ENCODE peak calls at places on chromosomes 7 and 10, in ten cellular contexts. Q is effector memory CD4-positive, alpha-beta T cell; V is A549; W is spleen; X is AG04450; M is left ventricle myocardium inferior; T is cardiac muscle cell; B is lower lobe of right lung; F is fibroblast of lung; A is dorsolateral prefrontal cortex. S is an unnamed sample.

GRCh38 chr10:93710333-93710909 is 8.0 kb upstream of the FRA10AC1 start:
- DNase-seq in W (no peak), V (no peak), Q (no peak), A (no peak), T (no peak), F (no peak), B (no peak), M (no peak), X (no peak), S (no peak)

GRCh38 chr10:61898435-61898778 is 3.1 kb upstream of the ARID5B start:
- DNase-seq in A (no peak), Q (no peak), F (no peak), B (no peak), X (no peak), W (no peak), V (no peak), T (no peak), M (no peak), S (no peak)

GRCh38 chr10:14904316-14904732 is 25.7 kb downstream of the SUV39H2 start:
- DNase-seq in W (no peak), F (peak; percentile 25), X (no peak), A (no peak), B (no peak), T (peak; percentile 30), M (no peak), Q (no peak), V (peak; percentile 29), S (no peak)

GRCh38 chr7:86950360-86950759 is 109.1 kb downstream of the ELAPOR2 start:
- DNase-seq in X (no peak), T (no peak), A (peak; percentile 50), Q (no peak), W (peak; percentile 80), B (peak; percentile 34), F (no peak), M (no peak), V (no peak), S (no peak)

GRCh38 chr7:1809070-1809469 is 139.0 kb downstream of the ELFN1 start:
- DNase-seq in Q (no peak), V (no peak), A (no peak), M (no peak), F (no peak), X (no peak), W (peak; percentile 53), B (no peak), T (no peak), S (no peak)

GRCh38 chr7:14197280-14197679 is 207.8 kb upstream of the ETV1 start:
- DNase-seq in T (peak; percentile 50), F (peak; percentile 34), V (no peak), M (no peak), Q (no peak), X (no peak), W (no peak), B (no peak), A (no peak), S (no peak)

GRCh38 chr7:23477170-23477525 is 6.9 kb upstream of the IGF2BP3 start:
- DNase-seq in X (no peak), W (no peak), V (no peak), F (no peak), M (no peak), B (no peak), Q (no peak), T (no peak), A (no peak), S (no peak)

GRCh38 chr7:157090485-157091165 is 48.1 kb upstream of the UBE3C start:
- DNase-seq in M (no peak), T (no peak), V (no peak), F (no peak), W (peak; percentile 51), B (no peak), Q (no peak), X (no peak), A (no peak), S (no peak)

GRCh38 chr7:115410972-115411686 is 489.2 kb downstream of the MDFIC start:
- DNase-seq in B (no peak), A (no peak), V (no peak), F (no peak), X (no peak), M (no peak), T (no peak), W (no peak), Q (no peak), S (no peak)

DNA sequence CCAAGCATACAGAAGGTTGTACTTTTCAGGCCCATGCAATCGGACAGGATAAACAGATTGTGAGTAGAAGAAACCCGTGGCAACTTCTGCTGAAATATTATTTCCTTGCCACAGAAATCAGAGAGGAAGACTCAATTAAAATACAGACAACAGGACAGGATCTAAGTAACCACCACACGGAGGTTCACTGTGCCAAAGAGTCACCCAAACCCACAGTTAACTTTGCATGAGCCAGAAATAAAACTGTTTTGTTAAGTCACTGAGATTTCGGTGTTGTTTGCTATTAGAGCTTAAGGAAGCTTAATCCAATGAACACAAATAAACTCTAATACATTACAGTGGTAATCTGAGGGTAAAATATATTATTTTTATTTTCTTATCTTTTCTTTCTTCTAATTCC is 14.0 kb downstream of the PNPLA8 start:
- DNase-seq in V (no peak), W (no peak), F (no peak), T (no peak), A (no peak), Q (no peak), M (no peak), X (no peak), B (no peak), S (no peak)
- H3K27ac ChIP-seq in V (no peak overlapping the region), W (no peak overlapping the region), F (no peak overlapping the region), T (no peak overlapping the region), A (no peak overlapping the region), Q (no peak overlapping the region), M (no peak overlapping the region), X (no peak overlapping the region), B (no peak overlapping the region), S (no peak overlapping the region)

GRCh38 chr7:90701021-90701420 is 104.9 kb downstream of the CDK14 start:
- DNase-seq in T (no peak), V (no peak), B (no peak), Q (no peak), X (no peak), W (no peak), F (no peak), A (no peak), M (no peak), S (no peak)
- H3K4me3 ChIP-seq in T (no peak overlapping the region), V (no peak overlapping the region), B (peak overlapping the region; percentile 34), Q (no peak overlapping the region), X (no peak overlapping the region), W (no peak overlapping the region), F (peak overlapping the region; percentile 27), A (peak overlapping the region; percentile 31), M (peak overlapping the region; percentile 56), S (no peak overlapping the region)

DNA sequence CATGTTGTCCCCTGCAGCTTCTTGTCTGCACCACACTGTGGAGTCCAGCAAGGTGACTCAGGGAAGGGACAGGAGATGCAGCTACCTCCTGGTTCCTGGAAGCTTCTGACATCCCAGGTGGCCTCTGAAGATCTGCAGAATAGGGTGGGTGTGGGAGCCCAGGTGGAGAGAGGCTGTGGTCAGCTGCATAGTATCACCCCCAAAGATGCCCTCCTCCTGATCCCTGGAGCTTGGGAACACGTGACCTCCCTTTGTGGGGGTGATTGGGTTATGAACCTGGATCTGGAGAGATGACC is 25.4 kb downstream of the CALML3 start:
- DNase-seq in T (no peak), X (no peak), M (peak; percentile 5), A (no peak), W (peak; percentile 48), F (no peak), Q (no peak), V (no peak), B (no peak), S (no peak)
- H3K27ac ChIP-seq in T (no peak overlapping the region), X (no peak overlapping the region), M (no peak overlapping the region), A (no peak overlapping the region), W (no peak overlapping the region), F (no peak overlapping the region), Q (no peak overlapping the region), V (peak overlapping the region; percentile 92), B (no peak overlapping the region), S (no peak overlapping the region)

GRCh38 chr7:74057216-74057925 is 26.2 kb upstream of the LIMK1 start:
- DNase-seq in W (no peak), T (no peak), M (no peak), A (no peak), X (no peak), V (no peak), F (no peak), Q (no peak), B (no peak), S (no peak)
- H3K4me3 ChIP-seq in W (no peak overlapping the region), T (no peak overlapping the region), M (no peak overlapping the region), A (no peak overlapping the region), X (no peak overlapping the region), V (no peak overlapping the region), F (no peak overlapping the region), Q (no peak overlapping the region), B (no peak overlapping the region), S (no peak overlapping the region)

S was measured in CD8-positive, alpha-beta T cell.